ENCODE peak calls at places on chromosomes 13 and 19, in five cellular contexts. U is H1, H is neuronal stem cell, D is H9, A is IMR-90. R is an unnamed sample. For H3K4me1, the result is how much of the 10 kb centered on the place peaks cover.

GRCh38 chr13:114140909-114141255 is 8.5 kb upstream of the RASA3 start:
- DNase-seq in U (no peak), H (no peak), A (no peak), D (no peak), R (no peak)

GRCh38 chr13:99656092-99656745 is 154.9 kb downstream of the TM9SF2 start:
- DNase-seq in D (peak), H (peak), A (peak), U (peak), R (peak)

GRCh38 chr19:44747739-44748425 is 626 bp upstream of the BCL3 start:
- DNase-seq in A (peak), H (no peak), D (peak), U (no peak), R (peak)

GRCh38 chr19:18009412-18010066 is 1.6 kb downstream of the ARRDC2 start:
- DNase-seq in U (no peak), H (no peak), A (peak), D (no peak), R (peak)

GRCh38 chr19:13951043-13951442 is 1.3 kb upstream of the DCAF15 start:
- DNase-seq in H (no peak), D (no peak), A (no peak), U (no peak), R (no peak)

GRCh38 chr13:33676700-33677048 is 141.3 kb upstream of the RFC3 start:
- DNase-seq in U (no peak), D (no peak), A (peak), H (no peak), R (peak)

GRCh38 chr19:7515091-7515470 is 822 bp upstream of the ZNF358 start:
- DNase-seq in A (peak), U (no peak), D (no peak), H (no peak), R (peak)

GRCh38 chr19:50501568-50502475 is 9.2 kb downstream of the JOSD2 start:
- DNase-seq in H (no peak), U (no peak), A (no peak), D (no peak), R (no peak)

GRCh38 chr19:3123088-3123721 is 12.6 kb upstream of the GNA15 start:
- DNase-seq in U (no peak), A (no peak), D (no peak), H (no peak), R (no peak)

GRCh38 chr13:30529085-30529815 is 63.5 kb upstream of the HMGB1 start:
- DNase-seq in A (peak), U (no peak), H (no peak), D (no peak), R (no peak)

GRCh38 chr13:43364210-43365041 is 341.0 kb downstream of the DNAJC15 start:
- DNase-seq in D (no peak), A (peak), H (no peak), U (no peak), R (peak)

GRCh38 chr19:8576273-8576993 is 809 bp downstream of the MYO1F start:
- DNase-seq in A (no peak), U (no peak), D (no peak), H (no peak), R (no peak)

GRCh38 chr13:110010433-110011135 is 224.2 kb upstream of the IRS2 start:
- DNase-seq in U (no peak), D (no peak), A (peak), H (no peak), R (peak)

GRCh38 chr13:110126391-110126961 is 180.5 kb downstream of the COL4A1 start:
- DNase-seq in H (peak), U (no peak), A (peak), D (peak), R (peak)

GRCh38 chr19:17359905-17360800 is 17.0 kb downstream of the PLVAP start:
- DNase-seq in D (no peak), U (no peak), H (no peak), A (no peak), R (no peak)

GRCh38 chr13:85140192-85140591 is 659.0 kb downstream of the SLITRK6 start:
- DNase-seq in U (no peak), H (no peak), D (no peak), A (no peak), R (peak)

GRCh38 chr13:44879452-44880058 is 109.7 kb downstream of the NUFIP1 start:
- DNase-seq in H (no peak), D (no peak), A (peak), U (no peak), R (peak)

GRCh38 chr13:107301724-107302374 is 733.9 kb upstream of the ARGLU1 start:
- DNase-seq in D (peak), H (peak), U (no peak), A (no peak), R (peak)

GRCh38 chr19:20151617-20152145 is 15.3 kb upstream of the ZNF486 start:
- DNase-seq in U (no peak), A (no peak), D (peak), H (peak), R (no peak)

GRCh38 chr19:33552928-33553279 is 31.3 kb upstream of the PEPD start:
- DNase-seq in A (no peak), U (no peak), H (no peak), D (no peak), R (no peak)

GRCh38 chr13:51995677-51996551 is 15.3 kb downstream of the ATP7B start:
- DNase-seq in U (no peak), H (no peak), D (no peak), A (no peak), R (no peak)

DNA sequence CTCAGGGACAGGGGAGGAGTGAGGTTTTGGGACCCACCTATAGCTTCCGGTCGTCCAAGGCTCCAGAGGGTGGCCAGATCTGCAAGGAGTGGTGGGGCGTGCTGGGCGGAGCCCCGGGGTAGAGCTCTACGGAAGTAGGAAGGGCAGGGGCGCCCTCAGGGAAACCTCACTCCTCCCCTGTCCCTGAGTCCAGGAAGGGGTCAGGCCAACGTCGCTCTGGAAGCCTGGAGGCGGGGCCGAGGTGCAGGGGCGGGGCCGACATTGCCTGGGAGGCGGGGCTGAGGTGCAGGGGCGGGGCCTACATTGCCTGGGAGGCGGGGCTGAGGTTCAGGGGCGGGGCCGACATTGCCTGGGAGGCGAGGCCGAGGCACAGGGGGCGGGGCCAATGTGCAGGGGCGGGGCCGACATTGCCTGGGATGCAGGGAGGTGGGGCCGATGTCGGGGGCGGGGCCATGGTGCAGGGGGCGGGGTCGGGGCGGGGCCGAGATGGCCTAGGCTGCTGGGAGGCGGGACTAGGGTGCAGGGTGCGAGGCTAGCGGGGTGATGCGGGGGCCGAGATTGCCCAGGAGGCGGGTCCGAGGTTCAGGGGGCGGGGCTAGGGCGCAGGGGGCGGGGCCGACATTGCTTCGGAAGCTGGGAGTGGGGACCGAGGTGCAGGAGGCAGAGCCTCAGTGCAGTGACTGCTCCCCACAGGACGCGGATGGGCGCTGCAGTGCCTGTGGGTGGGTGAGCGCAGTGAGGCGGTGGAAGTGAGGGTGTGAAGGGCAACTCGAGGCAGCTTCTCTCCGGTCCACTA is 4.9 kb upstream of the PALM start:
- DNase-seq in H (peak), U (peak), D (peak), A (peak), R (peak)
- H3K23ac ChIP-seq in H (peak), U (no peak), D (no peak), A (no peak), R (no peak)

DNA sequence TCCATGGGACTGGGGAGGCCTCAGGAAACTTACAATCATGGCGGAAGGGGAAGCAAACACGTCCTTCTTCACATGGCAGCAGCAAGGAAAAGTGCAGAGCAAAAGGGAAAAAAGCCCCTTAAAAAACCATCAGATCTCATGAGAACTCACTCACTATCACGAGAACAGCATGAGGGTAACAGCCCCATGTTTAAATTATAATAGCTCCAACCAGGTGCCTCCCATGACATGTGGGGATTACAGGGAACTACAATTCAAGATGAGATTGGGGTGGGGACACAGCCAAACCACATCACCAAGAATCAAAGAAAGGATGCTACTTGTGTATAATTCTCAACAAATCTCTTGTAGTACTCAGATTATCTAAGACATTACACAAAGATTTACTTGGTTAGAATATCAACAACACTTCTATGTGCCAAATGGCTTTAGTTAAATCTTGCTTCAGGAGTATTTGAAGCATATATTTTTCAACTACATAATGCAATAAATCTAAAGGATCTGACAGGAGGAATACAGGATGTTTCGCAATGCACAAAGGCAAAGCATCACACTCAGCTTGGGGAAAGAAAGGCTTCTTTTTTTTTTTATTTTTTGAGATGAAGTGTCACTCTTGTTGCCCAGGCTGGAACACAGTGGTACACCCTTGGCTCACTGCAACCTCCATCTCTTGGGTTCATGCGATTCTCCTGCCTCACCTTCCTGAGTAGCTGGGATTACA is 180.0 kb downstream of the LHFPL6 start:
- DNase-seq in U (no peak), D (no peak), H (no peak), A (no peak), R (no peak)
- H3K4me1 ChIP-seq in U (under half), D (under half), H (under half), A (under half), R (under half)

DNA sequence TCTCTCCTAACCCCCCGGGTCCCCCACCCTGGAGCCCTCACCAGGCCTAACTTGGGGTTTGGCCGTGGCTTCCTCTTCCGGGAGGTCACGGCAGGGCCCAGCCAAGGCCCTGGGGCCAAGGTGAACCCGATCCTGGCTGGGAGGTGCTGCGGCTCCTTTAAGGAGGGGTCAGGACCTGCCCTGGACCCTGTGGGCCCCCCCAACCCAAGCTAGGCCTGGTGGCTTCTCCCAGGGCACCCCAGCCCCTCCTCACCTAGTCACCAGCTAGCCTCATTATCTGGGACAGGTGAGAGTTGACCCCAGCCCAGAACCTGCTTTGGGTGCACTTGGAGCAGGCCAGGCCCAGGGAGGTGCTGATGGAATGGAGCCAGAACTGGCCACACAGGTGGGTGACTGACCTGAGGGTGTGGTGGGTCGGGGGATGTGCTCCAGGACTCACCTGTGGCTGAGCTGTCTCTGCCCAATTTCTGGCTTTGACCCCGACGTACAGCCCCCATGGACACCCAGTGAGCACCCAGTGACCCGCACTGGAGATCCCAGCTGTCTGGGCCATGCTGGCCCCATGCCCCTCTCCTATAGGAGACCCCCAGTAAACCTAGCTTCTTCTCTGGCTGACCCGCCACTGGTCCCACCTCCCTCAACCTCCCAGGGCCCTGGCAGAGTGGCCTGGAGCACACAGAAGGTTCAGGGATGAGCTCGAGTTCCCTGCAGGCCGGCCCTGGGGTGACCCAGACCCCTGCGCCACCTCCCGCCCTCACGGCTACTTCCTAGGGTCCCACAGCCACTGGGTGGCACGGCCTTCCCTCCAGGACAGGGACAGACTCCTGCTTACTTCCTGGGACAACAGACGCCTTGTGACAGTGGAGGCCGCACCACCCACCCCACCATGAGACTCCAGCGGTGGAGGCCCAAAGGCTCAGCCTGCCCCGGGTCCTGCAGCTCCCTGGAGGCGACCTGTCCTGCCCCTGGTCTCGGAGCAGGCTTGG is 6.7 kb upstream of the MKNK2 start:
- DNase-seq in A (no peak), H (no peak), D (no peak), U (no peak), R (no peak)
- H4K91ac ChIP-seq in A (peak), H (peak), D (peak), U (peak), R (peak)

GRCh38 chr19:35076026-35076370 is 34.5 kb downstream of the HPN start:
- DNase-seq in D (no peak), H (no peak), A (no peak), U (no peak), R (no peak)

GRCh38 chr19:35076657-35077056 is 35.1 kb downstream of the HPN start:
- DNase-seq in D (no peak), A (no peak), U (no peak), H (no peak), R (no peak)

GRCh38 chr19:35075202-35076025 is 33.9 kb downstream of the HPN start:
- DNase-seq in D (no peak), H (no peak), U (no peak), A (no peak), R (no peak)

GRCh38 chr19:35078807-35079206 is 36.8 kb upstream of the FXYD3 start:
- DNase-seq in D (no peak), A (no peak), H (no peak), U (no peak), R (no peak)

GRCh38 chr19:35077411-35078223 is 36.1 kb downstream of the HPN start:
- DNase-seq in D (no peak), U (no peak), H (no peak), A (no peak), R (no peak)
- H3K23ac ChIP-seq in D (no peak), U (no peak), H (peak), A (no peak), R (no peak)